ENCODE peak calls at places on chromosomes 13 and 19, in ten cellular contexts. X is transverse colon, P is H1, W is body of pancreas, Z is spleen, F is IMR-90, E is HepG2, C is uterus, Q is heart left ventricle, J is A549. U is an unnamed sample. For H3K4me1, the result is how much of the 10 kb centered on the place peaks cover.

GRCh38 chr13:49627831-49628652 is at the start of gene ARL11:
- DNase-seq in W (peak), P (peak), F (no peak), Z (peak), J (no peak), C (no peak), E (no peak), Q (peak), X (peak), U (peak)

GRCh38 chr19:35868172-35868822 is at the start of gene APLP1:
- DNase-seq in E (peak), F (no peak), X (peak), Q (peak), W (peak), Z (peak), J (peak), C (peak), P (peak), U (peak)

GRCh38 chr13:60591348-60591747 is 194.3 kb downstream of the TDRD3 start:
- DNase-seq in Q (no peak), X (no peak), W (no peak), C (no peak), E (no peak), P (no peak), J (no peak), F (peak), Z (no peak), U (no peak)

GRCh38 chr19:5839312-5840017 is at the start of gene FUT6:
- DNase-seq in Q (no peak), C (no peak), Z (no peak), W (no peak), P (no peak), F (no peak), J (no peak), E (peak), X (peak), U (no peak)

GRCh38 chr19:41449079-41449864 is 6.3 kb downstream of the ERICH4 start:
- DNase-seq in Q (peak), F (peak), Z (peak), W (peak), C (peak), P (peak), E (peak), J (peak), X (peak), U (peak)

GRCh38 chr13:67048084-67048792 is 181.9 kb downstream of the PCDH9 start:
- DNase-seq in P (no peak), J (no peak), C (no peak), E (no peak), Z (no peak), F (peak), Q (no peak), W (peak), X (no peak), U (no peak)

GRCh38 chr13:31073859-31074718 is 87.6 kb downstream of the HSPH1 start:
- DNase-seq in X (no peak), C (no peak), Q (no peak), Z (no peak), W (no peak), J (no peak), E (no peak), F (peak), P (no peak), U (no peak)

GRCh38 chr13:112687836-112688559 is 1.8 kb upstream of the ATP11A start:
- DNase-seq in Z (no peak), X (no peak), Q (no peak), W (no peak), E (no peak), J (no peak), C (no peak), P (no peak), F (no peak), U (no peak)

GRCh38 chr13:83312194-83312593 is 570.1 kb downstream of the SLITRK1 start:
- DNase-seq in Z (no peak), Q (no peak), W (no peak), X (no peak), F (peak), J (no peak), P (no peak), E (no peak), C (no peak), U (no peak)

GRCh38 chr19:39413903-39414608 is 1.6 kb downstream of the PLEKHG2 start:
- DNase-seq in F (peak), X (peak), J (peak), Z (peak), P (peak), W (no peak), Q (no peak), E (peak), C (peak), U (peak)

GRCh38 chr19:42480335-42481095 is 37.8 kb upstream of the CXCL17 start:
- DNase-seq in Z (no peak), E (peak), Q (no peak), P (no peak), F (peak), W (peak), J (peak), C (no peak), X (no peak), U (no peak)

GRCh38 chr19:3501780-3502179 is 1.3 kb upstream of the DOHH start:
- DNase-seq in P (no peak), W (no peak), E (no peak), F (no peak), X (no peak), Z (no peak), C (no peak), J (no peak), Q (no peak), U (no peak)

GRCh38 chr19:3503036-3503572 is 2.6 kb upstream of the DOHH start:
- DNase-seq in P (no peak), Z (no peak), J (no peak), W (no peak), Q (no peak), F (peak), C (no peak), E (no peak), X (no peak), U (no peak)

GRCh38 chr19:3497757-3498515 is 2.5 kb downstream of the DOHH start:
- DNase-seq in P (no peak), C (no peak), W (no peak), Q (no peak), Z (no peak), F (no peak), J (no peak), X (no peak), E (peak), U (no peak)

GRCh38 chr19:3499738-3500428 is 591 bp downstream of the DOHH start:
- DNase-seq in C (no peak), Z (no peak), W (no peak), E (no peak), X (no peak), J (no peak), P (no peak), Q (no peak), F (no peak), U (no peak)

GRCh38 chr19:3500429-3501101 is at the start of gene DOHH:
- DNase-seq in F (peak), E (peak), W (peak), X (peak), C (peak), P (peak), Z (peak), J (peak), Q (peak), U (peak)
- TF ChIP-seq POLR2A in F (peak), E (peak), W (no peak), X (peak), C (peak), P (peak), Z (no peak), J (peak), Q (no peak), U (no peak)

GRCh38 chr13:110307697-110308376 is 753 bp downstream of the COL4A2 start:
- DNase-seq in F (peak), X (no peak), J (peak), P (peak), Q (no peak), E (no peak), C (no peak), W (no peak), Z (no peak), U (peak)
- H3K4me1 ChIP-seq in F (under half), X (under half), J (half or more), P (under half), Q (half or more), E (under half), C (under half), W (half or more), Z (under half), U (half or more)

GRCh38 chr19:11090264-11091032 is 1.2 kb downstream of the LDLR start:
- DNase-seq in C (peak), W (peak), E (peak), P (peak), Z (peak), F (peak), J (peak), X (peak), Q (peak), U (peak)
- TF ChIP-seq POLR2A in C (peak), W (peak), E (peak), P (peak), Z (peak), F (peak), J (peak), X (peak), Q (no peak), U (peak)

GRCh38 chr13:23666576-23666975 is 96.4 kb downstream of the TNFRSF19 start:
- DNase-seq in X (no peak), C (no peak), Z (no peak), Q (no peak), F (peak), E (no peak), W (no peak), J (no peak), P (no peak), U (no peak)
- H3K4me1 ChIP-seq in X (under half), C (under half), Z (under half), Q (under half), F (under half), E (under half), W (under half), J (under half), P (under half), U (under half)

DNA sequence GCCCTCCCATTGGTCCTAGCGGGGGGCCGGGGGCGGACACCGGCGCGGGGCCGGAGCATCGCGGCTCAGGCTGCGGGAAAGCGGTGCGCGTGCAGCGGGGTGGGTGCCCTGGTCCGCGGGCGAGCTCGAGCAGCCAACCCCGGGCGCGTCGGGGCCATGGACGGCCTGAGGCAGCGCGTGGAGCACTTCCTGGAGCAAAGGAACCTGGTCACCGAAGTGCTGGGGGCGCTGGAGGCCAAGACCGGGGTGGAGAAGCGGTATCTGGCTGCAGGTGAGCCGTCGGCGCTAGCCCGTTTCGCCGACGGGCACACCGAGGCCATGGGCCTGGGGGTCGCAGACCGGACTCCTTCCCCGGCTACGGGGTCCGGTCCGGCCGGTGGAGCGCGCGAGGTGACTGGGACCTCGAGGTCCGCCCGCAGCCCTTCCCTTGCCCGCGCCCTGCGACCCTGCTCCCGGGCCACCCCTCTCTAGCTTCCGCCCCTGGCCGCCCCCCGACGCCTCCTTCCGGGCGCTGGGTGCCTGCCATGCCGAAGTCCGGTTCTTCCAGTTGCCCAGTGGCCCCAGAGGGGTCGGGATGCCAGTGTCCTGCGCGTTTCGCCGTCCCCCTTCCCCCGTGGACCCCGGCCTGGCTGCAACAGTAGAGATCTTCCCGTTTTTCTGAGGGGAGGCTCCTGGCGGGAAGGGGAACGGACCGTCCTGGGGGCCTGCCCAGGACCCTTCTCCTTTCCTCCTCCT is at the start of gene REEP6:
- DNase-seq in F (no peak), Z (no peak), W (no peak), E (no peak), Q (peak), C (no peak), X (no peak), J (no peak), P (no peak), U (no peak)
- TF ChIP-seq POLR2A in F (no peak), Z (no peak), W (peak), E (peak), Q (no peak), C (peak), X (peak), J (peak), P (no peak), U (no peak)

U was measured in thyroid gland.